ENCODE peak calls at places on chromosomes 12 and 14, in five cellular contexts. R, J, G, X and Z are unnamed samples.

GRCh38 chr12:110821917-110822316 is 24.9 kb upstream of the CCDC63 start:
- DNase-seq in R (no peak), J (no peak), G (no peak), X (no peak), Z (no peak)

GRCh38 chr12:22835431-22835830 is 210.5 kb downstream of the ETNK1 start:
- DNase-seq in R (no peak), J (no peak), G (no peak), X (no peak), Z (no peak)

GRCh38 chr14:64194404-64194803 is 99.8 kb downstream of the ESR2 start:
- DNase-seq in R (no peak), J (peak), G (no peak), X (no peak), Z (no peak)

GRCh38 chr12:5154091-5154490 is 110.4 kb downstream of the KCNA5 start:
- DNase-seq in R (no peak), J (no peak), G (no peak), X (no peak), Z (no peak)

GRCh38 chr14:23719225-23719985 is 83.2 kb downstream of the DHRS2 start:
- DNase-seq in R (no peak), J (no peak), G (no peak), X (no peak), Z (no peak)

GRCh38 chr12:59444932-59445331 is 150.9 kb upstream of the SLC16A7 start:
- DNase-seq in R (no peak), J (no peak), G (no peak), X (no peak), Z (no peak)

GRCh38 chr12:111126331-111126730 is 206.0 kb upstream of the MYL2 start:
- DNase-seq in R (no peak), J (no peak), G (no peak), X (no peak), Z (no peak)

GRCh38 chr12:20376984-20377383 is 8.6 kb downstream of the PDE3A start:
- DNase-seq in R (peak), J (no peak), G (no peak), X (no peak), Z (no peak)

GRCh38 chr14:40909906-40910305 is 696.8 kb upstream of the LRFN5 start:
- DNase-seq in R (peak), J (no peak), G (no peak), X (no peak), Z (no peak)

GRCh38 chr12:70936414-70936813 is 15.9 kb upstream of the PTPRR start:
- DNase-seq in R (no peak), J (no peak), G (no peak), X (no peak), Z (no peak)

GRCh38 chr12:47021298-47021697 is 58.1 kb upstream of the PCED1B start:
- DNase-seq in R (peak), J (peak), G (no peak), X (peak), Z (no peak)

GRCh38 chr12:57340104-57340503 is 89.1 kb upstream of the STAC3 start:
- DNase-seq in R (no peak), J (no peak), G (no peak), X (peak), Z (no peak)

GRCh38 chr12:17592472-17592871 is 497.5 kb downstream of the RERGL start:
- DNase-seq in R (no peak), J (no peak), G (no peak), X (no peak), Z (no peak)

GRCh38 chr14:68020999-68021663 is 201.6 kb downstream of the RAD51B start:
- DNase-seq in R (no peak), J (no peak), G (no peak), X (no peak), Z (no peak)

GRCh38 chr12:15015121-15015520 is 42.3 kb downstream of the PDE6H start:
- DNase-seq in R (no peak), J (no peak), G (no peak), X (no peak), Z (no peak)

GRCh38 chr12:109645194-109645593 is 68.4 kb upstream of the FAM222A start:
- DNase-seq in R (peak), J (no peak), G (no peak), X (no peak), Z (no peak)

GRCh38 chr14:69855180-69855817 is 23.9 kb upstream of the SMOC1 start:
- DNase-seq in R (no peak), J (no peak), G (no peak), X (no peak), Z (no peak)

GRCh38 chr14:69859591-69859990 is 19.6 kb upstream of the SMOC1 start:
- DNase-seq in R (no peak), J (no peak), G (no peak), X (no peak), Z (no peak)

GRCh38 chr14:69861170-69861569 is 18.0 kb upstream of the SMOC1 start:
- DNase-seq in R (no peak), J (no peak), G (no peak), X (no peak), Z (no peak)

GRCh38 chr14:69860221-69860620 is 19.0 kb upstream of the SMOC1 start:
- DNase-seq in R (no peak), J (no peak), G (no peak), X (no peak), Z (no peak)

GRCh38 chr14:69858801-69859200 is 20.4 kb upstream of the SMOC1 start:
- DNase-seq in R (no peak), J (no peak), G (no peak), X (no peak), Z (no peak)
- TF ChIP-seq TAF1 in R (no peak), J (no peak), G (no peak), X (no peak), Z (no peak)

DNA sequence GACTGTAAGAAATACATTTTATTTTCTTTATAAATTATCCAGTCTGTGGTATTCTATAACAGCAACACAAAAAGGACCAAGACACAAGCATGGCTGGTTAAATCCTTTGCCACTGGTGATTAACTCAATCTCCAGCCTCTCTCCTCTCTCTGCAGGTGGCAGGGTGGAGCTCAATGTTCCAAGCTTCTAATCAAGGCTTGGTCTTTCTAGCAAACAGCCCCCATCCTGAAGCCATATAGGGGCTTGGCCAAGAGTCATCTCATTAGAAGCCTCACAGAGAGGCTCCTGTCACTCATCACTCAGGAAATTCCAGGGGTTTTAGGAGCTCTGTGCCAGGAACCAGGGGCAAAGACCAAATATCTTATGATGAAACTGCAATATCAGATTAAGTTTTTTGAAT is 12.0 kb downstream of the C12orf75 start:
- DNase-seq in R (no peak), J (no peak), G (no peak), X (no peak), Z (no peak)
- TF ChIP-seq TAF1 in R (no peak), J (no peak), G (no peak), X (no peak), Z (no peak)

GRCh38 chr12:41274643-41275042 is 86.5 kb downstream of the PDZRN4 start:
- DNase-seq in R (no peak), J (no peak), G (no peak), X (no peak), Z (no peak)

DNA sequence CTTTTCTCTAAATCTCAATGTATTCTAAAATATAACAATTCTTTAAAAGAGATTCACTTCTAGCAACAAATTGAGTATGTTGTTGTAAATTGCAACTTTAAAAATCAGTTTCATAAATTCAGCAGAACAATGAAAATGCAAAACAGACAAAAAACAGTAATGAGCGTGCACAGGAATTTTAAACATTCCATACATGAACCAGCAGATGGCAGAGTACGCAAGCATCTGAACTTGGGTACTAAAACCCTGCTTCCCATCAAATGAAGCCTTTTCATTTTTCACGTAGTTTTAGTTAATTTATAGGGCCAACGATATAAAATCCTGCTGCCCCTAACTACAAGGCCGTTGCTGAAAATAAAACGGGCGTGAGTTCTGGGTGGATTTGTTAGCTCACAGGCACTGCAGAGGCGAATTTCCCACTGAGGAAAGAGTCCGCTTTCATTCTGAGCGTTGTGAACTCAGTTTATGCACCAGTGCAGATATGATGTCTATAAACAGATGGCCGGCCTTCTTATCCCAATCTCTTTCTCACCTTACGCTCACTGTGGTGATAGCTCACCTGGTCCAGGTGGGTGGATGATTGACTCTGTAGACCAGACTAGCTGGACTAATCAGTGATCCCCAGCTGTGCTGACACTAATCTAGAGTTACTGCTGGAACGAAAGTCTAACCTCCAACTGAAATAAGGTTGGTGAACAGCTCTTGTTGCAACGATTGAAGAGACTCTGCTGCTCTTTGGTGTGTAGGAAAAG is 89.1 kb downstream of the PDZRN4 start:
- DNase-seq in R (peak), J (peak), G (no peak), X (peak), Z (no peak)
- TF ChIP-seq TAF1 in R (no peak), J (no peak), G (no peak), X (no peak), Z (no peak)

GRCh38 chr14:54174437-54174836 is 217.8 kb upstream of the BMP4 start:
- DNase-seq in R (no peak), J (no peak), G (no peak), X (no peak), Z (no peak)
- TF ChIP-seq TAF1 in R (no peak), J (no peak), G (no peak), X (no peak), Z (no peak)

GRCh38 chr12:124188059-124188458 is 106.8 kb upstream of the RFLNA start:
- DNase-seq in R (no peak), J (no peak), G (no peak), X (no peak), Z (no peak)

GRCh38 chr12:124185970-124186686 is 108.8 kb upstream of the RFLNA start:
- DNase-seq in R (no peak), J (no peak), G (no peak), X (no peak), Z (no peak)

GRCh38 chr12:124183172-124183571 is 111.7 kb upstream of the RFLNA start:
- DNase-seq in R (no peak), J (no peak), G (no peak), X (no peak), Z (no peak)

GRCh38 chr12:124188561-124189405 is 106.1 kb upstream of the RFLNA start:
- DNase-seq in R (no peak), J (peak), G (no peak), X (no peak), Z (no peak)

DNA sequence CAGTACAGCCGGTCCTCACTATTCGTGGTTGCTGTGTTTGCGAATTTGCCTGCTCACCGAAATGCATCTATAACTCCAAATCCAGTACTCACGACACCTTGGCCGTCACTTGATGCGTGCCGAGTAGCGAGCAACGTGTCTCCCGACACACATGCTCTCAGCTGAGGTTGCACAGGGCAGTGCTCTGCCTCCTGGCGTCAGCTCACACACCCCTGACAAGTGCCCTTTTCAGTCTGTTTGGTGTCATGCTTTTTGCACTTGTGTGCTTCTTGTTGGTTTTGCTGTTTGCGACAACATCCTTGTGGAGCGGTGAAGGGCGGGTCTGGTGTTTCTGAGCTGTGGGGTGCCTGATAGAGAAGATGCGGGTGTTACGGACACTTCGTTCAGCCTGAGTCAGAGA is 110.4 kb upstream of the RFLNA start:
- DNase-seq in R (no peak), J (peak), G (no peak), X (no peak), Z (no peak)
- TF ChIP-seq TAF1 in R (no peak), J (no peak), G (no peak), X (no peak), Z (no peak)

GRCh38 chr14:28777773-28778606 is 11.4 kb downstream of the FOXG1 start:
- DNase-seq in R (no peak), J (no peak), G (no peak), X (no peak), Z (no peak)
- TF ChIP-seq TAF1 in R (no peak), J (no peak), G (no peak), X (no peak), Z (no peak)

DNA sequence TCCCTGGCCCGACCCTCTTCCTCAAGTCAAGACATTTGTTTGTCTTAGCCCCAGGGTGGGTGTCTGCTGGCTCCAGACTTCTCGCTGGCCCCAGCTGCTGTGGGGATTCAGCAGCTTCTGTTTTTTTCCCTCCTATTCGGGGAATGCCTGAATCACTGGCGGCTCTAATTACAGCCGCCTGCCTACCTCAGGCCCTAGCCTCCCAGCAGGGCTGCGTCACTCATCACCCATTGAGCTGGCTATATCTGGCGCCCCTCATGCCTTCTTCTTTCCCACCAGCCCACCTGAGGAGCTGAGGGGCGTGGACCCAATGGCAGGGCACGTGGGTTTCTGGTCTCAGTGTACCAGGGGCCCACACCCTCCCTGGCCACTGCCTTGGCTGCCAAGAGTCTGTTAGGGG is 10.1 kb downstream of the KRT80 start:
- DNase-seq in R (peak), J (no peak), G (no peak), X (no peak), Z (no peak)
- TF ChIP-seq TAF1 in R (no peak), J (no peak), G (no peak), X (no peak), Z (no peak)

DNA sequence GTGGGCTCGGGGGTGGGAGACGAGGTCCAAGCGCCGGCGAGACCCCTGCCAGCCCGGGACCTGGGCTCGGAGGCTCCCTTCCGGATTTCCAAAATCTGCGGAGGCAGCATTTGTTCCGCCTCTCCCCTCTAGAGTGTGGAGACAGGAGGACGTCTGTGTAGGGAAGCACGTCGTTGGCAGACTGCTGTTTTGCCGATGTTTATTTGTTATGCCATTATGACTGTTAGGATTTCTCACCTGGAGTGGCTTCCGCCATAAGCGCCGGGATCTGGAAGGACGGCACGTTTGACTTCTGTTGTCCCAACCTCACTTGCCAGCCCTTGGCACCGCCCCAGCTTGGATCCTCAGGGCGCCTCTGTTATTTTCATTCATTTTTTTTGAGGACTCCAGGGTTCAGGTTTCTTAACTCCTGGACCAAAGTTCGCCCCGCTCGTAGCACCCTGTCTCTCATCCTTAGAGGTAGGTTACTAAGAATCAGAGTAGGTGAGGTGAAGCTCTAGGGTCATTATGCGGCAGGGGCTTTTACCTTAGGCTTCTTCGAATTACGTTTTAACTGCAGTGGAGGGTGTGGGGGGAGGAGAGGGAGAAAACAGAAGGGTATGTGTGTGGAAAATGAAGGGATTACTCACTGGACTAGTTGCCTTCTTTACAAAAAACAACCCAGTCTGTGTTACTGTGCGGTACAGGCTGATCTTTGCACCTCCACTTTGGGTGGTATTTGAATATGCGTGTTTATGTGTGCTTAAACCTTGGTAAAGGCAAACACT is 547 bp upstream of the PYGL start:
- DNase-seq in R (no peak), J (peak), G (no peak), X (no peak), Z (no peak)
- TF ChIP-seq TAF1 in R (no peak), J (no peak), G (no peak), X (no peak), Z (no peak)

DNA sequence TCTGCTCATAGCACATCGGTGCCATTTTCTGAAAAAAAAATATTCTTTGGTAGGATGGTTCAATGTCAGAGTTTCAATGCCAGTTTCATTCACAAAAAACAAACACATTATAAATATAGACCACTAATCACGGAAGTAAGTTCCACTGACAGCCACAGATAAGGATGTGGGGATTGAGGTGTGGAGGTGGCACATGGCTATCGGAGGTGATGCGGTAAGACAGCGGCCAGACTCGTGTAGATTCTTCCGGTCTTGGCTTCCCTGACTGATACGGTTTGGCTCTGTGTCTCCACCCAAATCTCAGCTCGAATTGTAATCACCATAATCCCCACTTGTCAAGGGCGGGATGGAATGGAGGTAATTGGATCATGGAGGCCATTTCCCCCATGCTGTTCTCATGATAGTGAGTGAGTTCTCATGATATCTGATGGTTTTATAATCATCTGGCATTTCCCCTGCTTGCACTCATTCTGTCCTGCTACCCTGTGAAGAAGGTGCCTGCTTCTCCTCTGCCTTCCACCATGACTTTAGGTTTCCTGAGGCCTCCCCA is 693.4 kb downstream of the VRK1 start:
- DNase-seq in R (no peak), J (no peak), G (no peak), X (no peak), Z (no peak)
- TF ChIP-seq TAF1 in R (no peak), J (no peak), G (no peak), X (no peak), Z (no peak)

GRCh38 chr14:96178674-96179321 is 25.8 kb upstream of the BDKRB2 start:
- DNase-seq in R (no peak), J (no peak), G (no peak), X (no peak), Z (no peak)
- TF ChIP-seq TAF1 in R (no peak), J (no peak), G (no peak), X (no peak), Z (no peak)